ENCODE peak calls at places on chromosomes 16 and 17, in six cellular contexts. G is GM23248, E is hepatocyte, P is PC-3, Z is neural progenitor cell, C is GM23338. A is an unnamed sample.

GRCh38 chr16:15765880-15766279 is 90.9 kb downstream of the MYH11 start:
- DNase-seq in E (peak; percentile 56), P (peak; percentile 62), G (peak; percentile 61), C (peak; percentile 80), Z (peak; percentile 77), A (peak; percentile 94)

GRCh38 chr17:39264119-39264518 is 38.4 kb upstream of the STAC2 start:
- DNase-seq in P (no peak), E (no peak), Z (no peak), G (no peak), C (no peak), A (no peak)

GRCh38 chr17:28878981-28879380 is 18.6 kb downstream of the FLOT2 start:
- DNase-seq in G (peak; percentile 42), C (peak; percentile 95), Z (peak; percentile 54), E (peak; percentile 69), P (peak; percentile 52), A (peak; percentile 68)

GRCh38 chr17:47295037-47295873 is 28.5 kb upstream of the EFCAB13 start:
- DNase-seq in Z (peak; percentile 62), G (no peak), C (no peak), E (no peak), P (no peak), A (no peak)

GRCh38 chr17:67353161-67353560 is 13.2 kb downstream of the PSMD12 start:
- DNase-seq in G (no peak), Z (no peak), P (no peak), E (no peak), C (peak; percentile 18), A (no peak)

GRCh38 chr16:81889896-81890634 is 111.0 kb downstream of the PLCG2 start:
- DNase-seq in G (peak; percentile 65), E (peak; percentile 77), P (peak; percentile 77), Z (peak; percentile 69), C (peak; percentile 87), A (peak; percentile 65)

GRCh38 chr17:61337247-61337812 is 62.3 kb upstream of the TBX2 start:
- DNase-seq in G (no peak), P (peak; percentile 67), E (no peak), C (no peak), Z (no peak), A (no peak)

GRCh38 chr17:73065376-73065775 is 27.1 kb downstream of the SLC39A11 start:
- DNase-seq in Z (no peak), C (no peak), P (no peak), G (no peak), E (no peak), A (no peak)

GRCh38 chr16:6247150-6247549 is 1085.5 kb upstream of the RBFOX1 start:
- DNase-seq in E (no peak), Z (no peak), C (no peak), G (no peak), P (no peak), A (no peak)

GRCh38 chr17:83154311-83155127 is 75.1 kb downstream of the METRNL start:
- DNase-seq in E (no peak), P (no peak), G (no peak), Z (no peak), C (no peak), A (no peak)

GRCh38 chr17:59842901-59843652 is 49.7 kb downstream of the TUBD1 start:
- DNase-seq in G (peak; percentile 95), P (peak; percentile 98), E (peak; percentile 77), C (peak; percentile 31), Z (no peak), A (no peak)

GRCh38 chr17:48014603-48015037 is 23.0 kb downstream of the COPZ2 start:
- DNase-seq in G (no peak), E (no peak), Z (no peak), P (no peak), C (no peak), A (no peak)

GRCh38 chr17:4837471-4838305 is 4.5 kb downstream of the MINK1 start:
- DNase-seq in E (no peak), P (no peak), Z (no peak), G (no peak), C (no peak), A (no peak)

GRCh38 chr17:75061618-75062017 is 14.6 kb downstream of the KCTD2 start:
- DNase-seq in E (no peak), G (no peak), Z (no peak), C (no peak), P (no peak), A (no peak)

GRCh38 chr17:42502091-42502490 is 34.0 kb upstream of the NAGLU start:
- DNase-seq in E (no peak), C (no peak), G (no peak), Z (no peak), P (no peak), A (no peak)

GRCh38 chr17:336110-337021 is 16.2 kb downstream of the RPH3AL start:
- DNase-seq in G (no peak), C (no peak), E (no peak), Z (peak; percentile 56), P (no peak), A (no peak)

GRCh38 chr16:2026461-2027023 is at the start of gene NHERF2:
- DNase-seq in Z (peak; percentile 74), G (peak; percentile 53), E (peak; percentile 77), C (peak; percentile 53), P (peak; percentile 37), A (no peak)

GRCh38 chr16:73743665-73744496 is 552.7 kb upstream of the PSMD7 start:
- DNase-seq in Z (peak; percentile 54), C (peak; percentile 60), P (no peak), E (no peak), G (no peak), A (no peak)

GRCh38 chr17:7438050-7438614 is 1.2 kb upstream of the FGF11 start:
- DNase-seq in P (no peak), G (peak; percentile 40), Z (peak; percentile 88), E (peak; percentile 80), C (peak; percentile 86), A (peak; percentile 29)

GRCh38 chr16:54512461-54512860 is 225.9 kb upstream of the IRX3 start:
- DNase-seq in G (no peak), P (no peak), C (no peak), E (no peak), Z (no peak), A (no peak)

GRCh38 chr17:2837147-2837561 is 40.9 kb downstream of the RAP1GAP2 start:
- DNase-seq in P (no peak), Z (no peak), G (no peak), E (no peak), C (peak; percentile 40), A (peak; percentile 78)

GRCh38 chr17:17111401-17112393 is 69.4 kb downstream of the MPRIP start:
- DNase-seq in P (no peak), G (no peak), C (no peak), E (no peak), Z (no peak), A (no peak)

GRCh38 chr17:10844667-10845387 is 6.9 kb upstream of the PIRT start:
- DNase-seq in P (peak; percentile 61), C (peak; percentile 87), E (peak; percentile 90), G (peak; percentile 77), Z (peak; percentile 81), A (peak; percentile 70)

GRCh38 chr16:1278456-1278855 is 22.6 kb downstream of the TPSD1 start:
- DNase-seq in E (no peak), P (no peak), Z (peak; percentile 74), G (no peak), C (no peak), A (no peak)

GRCh38 chr17:17082878-17083277 is 40.6 kb downstream of the MPRIP start:
- DNase-seq in Z (no peak), G (no peak), C (no peak), E (no peak), P (no peak), A (no peak)

GRCh38 chr17:40099627-40100418 is 566 bp downstream of the NR1D1 start:
- DNase-seq in Z (no peak), P (no peak), E (no peak), C (no peak), G (peak; percentile 55), A (no peak)

GRCh38 chr16:49592507-49593422 is 219.2 kb downstream of the C16orf78 start:
- DNase-seq in P (peak; percentile 17), C (peak; percentile 85), G (peak; percentile 41), Z (peak; percentile 63), E (peak; percentile 41), A (peak; percentile 61)

GRCh38 chr16:28930652-28931051 is 1.1 kb upstream of the CD19 start:
- DNase-seq in E (no peak), Z (peak; percentile 88), G (no peak), P (no peak), C (no peak), A (peak; percentile 97)

GRCh38 chr17:27494192-27495091 is 38.2 kb downstream of the KSR1 start:
- DNase-seq in Z (peak; percentile 69), P (peak; percentile 62), E (peak; percentile 87), C (peak; percentile 64), G (peak; percentile 83), A (no peak)
- H3K27ac ChIP-seq in Z (no peak overlapping the region), P (peak overlapping the region; percentile 62), E (peak overlapping the region; percentile 98), C (peak overlapping the region; percentile 86), G (peak overlapping the region; percentile 67), A (no peak overlapping the region)

GRCh38 chr16:89280546-89281188 is 63.2 kb downstream of the ZNF778 start:
- DNase-seq in E (no peak), Z (no peak), G (no peak), P (no peak), C (no peak), A (no peak)
- H2AFZ ChIP-seq in E (no peak overlapping the region), Z (no peak overlapping the region), G (no peak overlapping the region), P (no peak overlapping the region), C (no peak overlapping the region), A (no peak overlapping the region)

GRCh38 chr16:57807252-57807967 is 5.1 kb upstream of the KIFC3 start:
- DNase-seq in E (no peak), G (peak; percentile 58), C (no peak), P (peak; percentile 58), Z (no peak), A (no peak)
- TF ChIP-seq EZH2phosphoT487 in E (no peak), G (no peak), C (no peak), P (no peak), Z (no peak), A (no peak)

DNA sequence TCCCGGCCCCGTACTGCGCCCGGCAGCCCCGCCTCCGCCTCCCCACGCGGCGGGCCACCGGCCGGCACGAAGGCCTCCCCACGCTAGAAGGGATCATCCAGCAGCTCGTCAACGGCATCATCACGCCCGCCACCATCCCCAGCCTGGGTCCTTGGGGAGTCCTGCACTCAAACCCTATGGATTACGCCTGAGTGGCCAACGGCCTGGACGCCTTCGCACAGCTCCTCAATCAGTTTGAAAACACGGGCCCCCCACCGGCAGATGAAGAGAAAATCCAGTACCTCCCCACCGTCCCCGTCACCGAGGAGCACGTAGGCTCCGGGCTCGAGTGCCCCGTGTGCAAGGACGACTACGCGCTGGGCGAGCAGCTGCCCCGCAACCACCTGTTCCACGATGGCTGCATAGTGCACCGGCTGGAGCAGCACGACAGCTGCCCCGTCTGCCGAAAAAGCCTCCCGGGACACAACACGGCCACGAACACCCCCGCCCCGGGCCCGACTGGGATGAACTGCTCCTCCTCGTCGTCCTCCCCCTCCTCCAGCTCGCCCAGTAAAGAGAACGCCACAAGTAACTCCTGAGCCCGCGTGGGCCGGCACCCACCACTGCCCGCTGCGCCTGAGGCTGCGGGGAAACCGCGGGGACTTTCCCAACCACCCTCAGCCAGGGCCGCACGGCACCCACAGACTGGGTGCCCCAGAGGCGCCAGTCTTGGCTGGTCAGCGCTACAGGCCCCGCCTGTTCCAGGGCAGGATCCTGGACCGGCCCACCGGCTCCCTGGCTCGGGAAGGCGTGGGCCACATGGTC is 39.0 kb upstream of the AKAP1 start:
- DNase-seq in P (no peak), C (peak; percentile 44), G (peak; percentile 23), Z (no peak), E (no peak), A (no peak)
- H3K27ac ChIP-seq in P (no peak overlapping the region), C (no peak overlapping the region), G (no peak overlapping the region), Z (no peak overlapping the region), E (no peak overlapping the region), A (no peak overlapping the region)

GRCh38 chr16:89921699-89922476 is 1.3 kb upstream of the TUBB3 start:
- DNase-seq in Z (peak; percentile 62), G (peak; percentile 99), E (peak; percentile 95), P (peak; percentile 87), C (peak; percentile 60), A (peak; percentile 57)
- H2AFZ ChIP-seq in Z (no peak overlapping the region), G (no peak overlapping the region), E (no peak overlapping the region), P (peak overlapping the region; percentile 54), C (peak overlapping the region; percentile 43), A (no peak overlapping the region)